ENCODE peak calls at places on chromosomes 16 and 17, in eight cellular contexts. I, A, C, F, R, B, Y and M are unnamed samples.

GRCh38 chr16:14056970-14057369 is 14.1 kb upstream of the MRTFB start:
- DNase-seq in F (no peak), C (no peak), I (no peak), B (peak; percentile 70), Y (no peak), A (no peak), R (no peak), M (no peak)

GRCh38 chr16:13391337-13391736 is 489.9 kb downstream of the SHISA9 start:
- DNase-seq in R (no peak), F (no peak), B (no peak), I (no peak), Y (no peak), C (no peak), A (no peak), M (no peak)

GRCh38 chr17:48128411-48128810 is 20.8 kb downstream of the SNX11 start:
- DNase-seq in B (no peak), I (no peak), R (no peak), C (no peak), Y (no peak), F (no peak), A (no peak), M (no peak)

GRCh38 chr17:39688475-39688835 is 598 bp upstream of the PGAP3 start:
- DNase-seq in F (no peak), Y (no peak), I (no peak), A (no peak), R (no peak), C (no peak), B (no peak), M (no peak)

GRCh38 chr17:77829871-77830799 is 128.4 kb upstream of the TNRC6C start:
- DNase-seq in R (no peak), B (no peak), Y (no peak), I (no peak), A (no peak), F (no peak), C (peak; percentile 15), M (no peak)

GRCh38 chr16:84825896-84826557 is 6.2 kb downstream of the CRISPLD2 start:
- DNase-seq in R (no peak), F (no peak), A (no peak), Y (no peak), I (no peak), B (no peak), C (no peak), M (no peak)

GRCh38 chr16:60729052-60729451 is 1307.2 kb downstream of the CDH8 start:
- DNase-seq in R (no peak), A (no peak), I (no peak), B (no peak), Y (no peak), F (no peak), C (no peak), M (no peak)

GRCh38 chr16:60166111-60166510 is 1432.0 kb upstream of the GOT2 start:
- DNase-seq in A (no peak), I (no peak), C (no peak), R (no peak), Y (no peak), F (no peak), B (no peak), M (no peak)

GRCh38 chr16:86818701-86819522 is 240.6 kb downstream of the FOXL1 start:
- DNase-seq in Y (no peak), B (no peak), C (no peak), A (no peak), R (no peak), I (no peak), F (no peak), M (no peak)

GRCh38 chr17:80792373-80792781 is 199.3 kb upstream of the CHMP6 start:
- DNase-seq in B (no peak), Y (no peak), R (no peak), C (no peak), I (no peak), A (no peak), F (no peak), M (no peak)

GRCh38 chr16:84526794-84527485 is 22.5 kb upstream of the MEAK7 start:
- DNase-seq in R (no peak), I (no peak), A (no peak), C (no peak), F (no peak), B (no peak), Y (no peak), M (no peak)

GRCh38 chr17:16013943-16014407 is 14.4 kb downstream of the TTC19 start:
- DNase-seq in Y (no peak), R (no peak), B (peak; percentile 94), F (peak; percentile 65), C (no peak), I (no peak), A (no peak), M (no peak)

GRCh38 chr17:40555296-40556190 is 9.7 kb downstream of the CCR7 start:
- DNase-seq in F (no peak), C (no peak), I (no peak), A (no peak), B (no peak), R (peak; percentile 25), Y (peak; percentile 27), M (no peak)

GRCh38 chr16:54928421-54929089 is 2.1 kb upstream of the IRX5 start:
- DNase-seq in A (peak; percentile 23), Y (peak; percentile 75), R (peak; percentile 63), I (no peak), C (peak; percentile 86), F (no peak), B (no peak), M (peak; percentile 51)

GRCh38 chr17:2227025-2227699 is 76.4 kb downstream of the SMG6 start:
- DNase-seq in C (no peak), Y (no peak), F (no peak), R (no peak), B (no peak), I (no peak), A (no peak), M (no peak)

GRCh38 chr16:11677451-11677951 is 9.2 kb downstream of the SNN start:
- DNase-seq in Y (no peak), I (no peak), C (no peak), R (no peak), B (no peak), A (no peak), F (no peak), M (no peak)

GRCh38 chr16:88938119-88938932 is 38.7 kb downstream of the CBFA2T3 start:
- DNase-seq in F (no peak), R (no peak), C (no peak), A (no peak), B (no peak), Y (no peak), I (no peak), M (no peak)